ENCODE peak calls at places on chromosomes 11 and 22, in four cellular contexts. One of them, this sample, is unnamed.

GRCh38 chr11:130721736-130722135 is 194.5 kb downstream of the SNX19 start:
- DNase-seq in GM23248: peak; percentile 42
- DNase-seq in GM23338: no peak
- DNase-seq in MM.1S: no peak
- DNase-seq in this sample: peak; percentile 62

GRCh38 chr11:76808996-76809395 is 25.8 kb downstream of the TSKU start:
- DNase-seq in GM23248: no peak
- DNase-seq in MM.1S: no peak
- DNase-seq in GM23338: no peak
- DNase-seq in this sample: no peak

GRCh38 chr11:19957301-19957985 is 202.8 kb downstream of the DBX1 start:
- DNase-seq in MM.1S: no peak
- DNase-seq in GM23338: no peak
- DNase-seq in GM23248: no peak
- DNase-seq in this sample: no peak

GRCh38 chr22:17257091-17257490 is 37.9 kb upstream of the ADA2 start:
- DNase-seq in GM23248: no peak
- DNase-seq in MM.1S: no peak
- DNase-seq in GM23338: peak; percentile 51
- DNase-seq in this sample: no peak

GRCh38 chr11:8649361-8649760 is 33.1 kb downstream of the TRIM66 start:
- DNase-seq in MM.1S: no peak
- DNase-seq in GM23338: no peak
- DNase-seq in GM23248: peak; percentile 87
- DNase-seq in this sample: peak; percentile 45

GRCh38 chr22:44523981-44524759 is 26.1 kb upstream of the RTL6 start:
- DNase-seq in MM.1S: no peak
- DNase-seq in GM23248: peak; percentile 97
- DNase-seq in GM23338: no peak
- DNase-seq in this sample: no peak

GRCh38 chr11:101327908-101328307 is 198.3 kb upstream of the PGR start:
- DNase-seq in MM.1S: no peak
- DNase-seq in GM23338: no peak
- DNase-seq in GM23248: no peak
- DNase-seq in this sample: peak; percentile 37

GRCh38 chr11:111582163-111582562 is 20.1 kb upstream of the SIK2 start:
- DNase-seq in GM23248: peak; percentile 32
- DNase-seq in GM23338: no peak
- DNase-seq in MM.1S: no peak
- DNase-seq in this sample: no peak

GRCh38 chr11:23995891-23996290 is 501.0 kb upstream of the LUZP2 start:
- DNase-seq in GM23248: no peak
- DNase-seq in MM.1S: no peak
- DNase-seq in GM23338: no peak
- DNase-seq in this sample: peak; percentile 44

GRCh38 chr11:61146413-61146812 is 14.8 kb downstream of the VPS37C start:
- DNase-seq in GM23338: no peak
- DNase-seq in GM23248: no peak
- DNase-seq in MM.1S: no peak
- DNase-seq in this sample: no peak

GRCh38 chr11:3616721-3617460 is 24.9 kb downstream of the ART5 start:
- DNase-seq in GM23248: no peak
- DNase-seq in MM.1S: no peak
- DNase-seq in GM23338: no peak
- DNase-seq in this sample: no peak

GRCh38 chr11:57126766-57127400 is 54.9 kb upstream of the LRRC55 start:
- DNase-seq in GM23248: no peak
- DNase-seq in MM.1S: no peak
- DNase-seq in GM23338: no peak
- DNase-seq in this sample: peak; percentile 57

GRCh38 chr11:133835258-133836075 is 9.8 kb downstream of the SPATA19 start:
- DNase-seq in GM23338: peak; percentile 86
- DNase-seq in MM.1S: no peak
- DNase-seq in GM23248: peak; percentile 66
- DNase-seq in this sample: peak; percentile 65

GRCh38 chr22:27792452-27793165 is 8.9 kb downstream of the MN1 start:
- DNase-seq in GM23248: no peak
- DNase-seq in GM23338: no peak
- DNase-seq in MM.1S: no peak
- DNase-seq in this sample: no peak

GRCh38 chr22:36136475-36136874 is 24.1 kb downstream of the APOL3 start:
- DNase-seq in GM23338: no peak
- DNase-seq in MM.1S: no peak
- DNase-seq in GM23248: peak; percentile 81
- DNase-seq in this sample: peak; percentile 41

GRCh38 chr11:27700351-27701261 is at the start of gene BDNF:
- DNase-seq in GM23248: peak; percentile 71
- DNase-seq in MM.1S: peak; percentile 33
- DNase-seq in GM23338: peak; percentile 72
- DNase-seq in this sample: peak; percentile 53

GRCh38 chr22:50739894-50740293 is 1.9 kb downstream of the ACR start:
- DNase-seq in MM.1S: no peak
- DNase-seq in GM23338: no peak
- DNase-seq in GM23248: no peak
- DNase-seq in this sample: no peak

GRCh38 chr11:75615709-75616108 is 53.1 kb downstream of the MAP6 start:
- DNase-seq in MM.1S: no peak
- DNase-seq in GM23248: no peak
- DNase-seq in GM23338: no peak
- DNase-seq in this sample: no peak

GRCh38 chr11:28566643-28567042 is 458.5 kb downstream of the METTL15 start:
- DNase-seq in MM.1S: no peak
- DNase-seq in GM23338: peak; percentile 75
- DNase-seq in GM23248: peak; percentile 99
- DNase-seq in this sample: no peak

GRCh38 chr11:134644489-134645456 is 232.7 kb upstream of the B3GAT1 start:
- DNase-seq in GM23338: no peak
- DNase-seq in GM23248: no peak
- DNase-seq in MM.1S: no peak
- DNase-seq in this sample: no peak

GRCh38 chr11:119650251-119650650 is 78.7 kb downstream of the NECTIN1 start:
- DNase-seq in GM23248: no peak
- DNase-seq in MM.1S: no peak
- DNase-seq in GM23338: peak; percentile 47
- DNase-seq in this sample: no peak

GRCh38 chr22:37370306-37370979 is 56.8 kb downstream of the ELFN2 start:
- DNase-seq in MM.1S: peak; percentile 53
- DNase-seq in GM23248: no peak
- DNase-seq in GM23338: no peak
- DNase-seq in this sample: no peak

GRCh38 chr11:60844045-60844869 is 2.3 kb downstream of the CCDC86 start:
- DNase-seq in GM23338: no peak
- DNase-seq in MM.1S: no peak
- DNase-seq in GM23248: peak; percentile 70
- DNase-seq in this sample: peak; percentile 64

GRCh38 chr11:10304495-10305261 is at the start of gene ADM:
- DNase-seq in GM23248: peak; percentile 96
- DNase-seq in MM.1S: peak; percentile 93
- DNase-seq in GM23338: peak; percentile 93
- DNase-seq in this sample: peak; percentile 94

GRCh38 chr11:73982595-73982989 is at the start of gene UCP2:
- DNase-seq in GM23338: peak; percentile 84
- DNase-seq in MM.1S: peak; percentile 88
- DNase-seq in GM23248: peak; percentile 91
- DNase-seq in this sample: peak; percentile 83
- H3K4me1 ChIP-seq in GM23338: peaks cover 32% of the 10 kb centered on the region
- H3K4me1 ChIP-seq in MM.1S: peaks cover 27% of the 10 kb centered on the region
- H3K4me1 ChIP-seq in GM23248: no peaks in the 10 kb centered on the region
- H3K4me1 ChIP-seq in this sample: peaks cover 28% of the 10 kb centered on the region

GRCh38 chr11:33735166-33735425 is 1.1 kb downstream of the CD59 start:
- DNase-seq in MM.1S: no peak
- DNase-seq in GM23248: peak; percentile 38
- DNase-seq in GM23338: peak; percentile 19
- DNase-seq in this sample: no peak

GRCh38 chr11:33734441-33735165 is 1.6 kb downstream of the CD59 start:
- DNase-seq in GM23248: peak; percentile 64
- DNase-seq in GM23338: no peak
- DNase-seq in MM.1S: peak; percentile 19
- DNase-seq in this sample: peak; percentile 63

GRCh38 chr11:33735426-33736147 is 636 bp downstream of the CD59 start:
- DNase-seq in GM23338: peak; percentile 52
- DNase-seq in GM23248: peak; percentile 64
- DNase-seq in MM.1S: peak; percentile 85
- DNase-seq in this sample: no peak

GRCh38 chr11:33732176-33732575 is 4.0 kb downstream of the CD59 start:
- DNase-seq in MM.1S: no peak
- DNase-seq in GM23338: peak; percentile 14
- DNase-seq in GM23248: peak; percentile 23
- DNase-seq in this sample: no peak

DNA sequence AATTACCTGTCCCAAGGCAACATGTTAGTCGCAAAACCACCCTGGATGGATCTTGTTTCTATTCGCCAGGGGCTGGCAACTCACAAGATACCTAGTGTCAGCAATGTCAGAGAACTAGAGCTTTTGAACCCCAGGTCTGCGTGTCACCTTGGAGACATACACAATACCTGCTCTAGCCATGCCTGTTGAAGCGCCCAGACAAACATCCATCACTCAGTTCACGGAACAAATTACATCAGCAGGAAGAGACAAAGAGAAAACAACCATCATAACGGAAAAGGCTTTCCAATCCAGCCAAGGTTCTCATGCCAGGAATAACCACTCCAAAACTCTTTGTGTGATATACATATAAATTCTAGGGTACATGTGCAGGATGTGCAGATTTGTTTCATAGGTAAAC is 2.2 kb downstream of the CD59 start:
- DNase-seq in GM23248: peak; percentile 39
- DNase-seq in GM23338: no peak
- DNase-seq in MM.1S: no peak
- DNase-seq in this sample: no peak
- H3K4me3 ChIP-seq in GM23248: peak overlapping the region; percentile 84
- H3K4me3 ChIP-seq in GM23338: no peak overlapping the region
- H3K4me3 ChIP-seq in MM.1S: peak overlapping the region; percentile 80
- H3K4me3 ChIP-seq in this sample: peak overlapping the region; percentile 85

DNA sequence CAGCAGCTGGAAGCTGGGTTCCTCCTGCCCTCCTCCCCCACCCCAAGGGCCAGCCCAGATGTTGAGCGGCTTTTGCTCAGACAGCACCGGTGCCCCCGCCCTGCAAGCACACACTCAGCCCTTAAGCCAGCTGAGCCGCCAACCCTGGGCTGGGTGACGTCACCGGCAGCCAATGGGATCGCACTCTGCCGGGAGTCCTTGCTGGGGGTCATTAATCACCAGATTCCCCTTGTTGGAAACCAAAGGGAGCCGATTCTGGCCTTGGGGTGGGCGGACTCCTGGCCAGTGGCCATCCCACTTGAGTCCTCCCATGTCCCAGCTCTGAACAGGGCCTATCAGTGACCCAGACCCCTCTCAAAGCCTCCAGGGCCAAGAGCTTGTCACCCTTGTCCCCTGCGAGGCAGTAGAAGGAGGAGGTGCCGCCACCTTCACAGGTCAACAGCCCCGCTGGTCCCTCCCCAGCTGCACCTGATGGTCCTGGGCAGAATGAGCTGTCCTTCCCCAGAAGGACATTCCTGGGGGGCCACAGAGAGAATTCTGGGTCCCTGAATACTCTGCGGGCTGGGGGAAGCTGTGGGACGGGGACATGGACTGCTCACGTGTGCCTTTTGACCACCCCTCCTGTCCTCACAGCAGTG is 7.4 kb downstream of the DUSP8 start:
- DNase-seq in GM23248: peak; percentile 72
- DNase-seq in MM.1S: peak; percentile 20
- DNase-seq in GM23338: peak; percentile 84
- DNase-seq in this sample: peak; percentile 33
- H3K9me2 ChIP-seq in GM23248: no peaks in the 10 kb centered on the region
- H3K9me2 ChIP-seq in MM.1S: no peaks in the 10 kb centered on the region
- H3K9me2 ChIP-seq in GM23338: no peaks in the 10 kb centered on the region
- H3K9me2 ChIP-seq in this sample: no peaks in the 10 kb centered on the region

GRCh38 chr11:35146074-35146521 is 7.1 kb downstream of the CD44 start:
- DNase-seq in GM23338: no peak
- DNase-seq in GM23248: peak; percentile 40
- DNase-seq in MM.1S: peak; percentile 62
- DNase-seq in this sample: peak; percentile 54

GRCh38 chr11:35145249-35145648 is 6.3 kb downstream of the CD44 start:
- DNase-seq in GM23338: no peak
- DNase-seq in MM.1S: peak; percentile 81
- DNase-seq in GM23248: peak; percentile 71
- DNase-seq in this sample: peak; percentile 81

GRCh38 chr11:35148163-35148562 is 9.2 kb downstream of the CD44 start:
- DNase-seq in GM23338: peak; percentile 17
- DNase-seq in GM23248: peak; percentile 16
- DNase-seq in MM.1S: no peak
- DNase-seq in this sample: no peak

GRCh38 chr11:35147273-35147672 is 8.3 kb downstream of the CD44 start:
- DNase-seq in GM23338: no peak
- DNase-seq in MM.1S: no peak
- DNase-seq in GM23248: peak; percentile 32
- DNase-seq in this sample: no peak

DNA sequence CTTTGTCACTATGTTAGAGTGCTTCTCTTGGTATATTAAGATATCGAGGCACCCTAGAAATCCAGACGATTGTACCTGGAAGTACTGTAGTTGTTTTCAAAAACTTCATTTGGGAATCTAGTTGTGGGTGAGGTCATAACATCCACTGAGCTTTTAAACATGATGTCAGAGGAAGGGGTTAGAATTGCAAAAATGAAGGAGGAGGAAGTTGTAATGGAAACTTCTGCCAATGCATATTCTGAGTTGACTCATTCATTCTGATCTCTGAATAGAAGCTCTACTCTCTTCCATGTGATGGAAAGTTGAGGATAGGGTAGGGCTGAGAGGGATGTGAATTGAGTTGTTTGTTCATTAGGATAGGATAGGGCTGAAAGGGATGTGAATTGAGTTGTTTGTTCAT is 7.7 kb downstream of the CD44 start:
- DNase-seq in GM23338: no peak
- DNase-seq in MM.1S: no peak
- DNase-seq in GM23248: peak; percentile 67
- DNase-seq in this sample: no peak
- H3K4me1 ChIP-seq in GM23338: peaks cover 16% of the 10 kb centered on the region
- H3K4me1 ChIP-seq in MM.1S: peaks cover 56% of the 10 kb centered on the region
- H3K4me1 ChIP-seq in GM23248: peaks cover 82% of the 10 kb centered on the region
- H3K4me1 ChIP-seq in this sample: peaks cover 52% of the 10 kb centered on the region

This sample was measured in PC-3.